ENCODE peak calls at places on chromosomes 12 and 14, in four cellular contexts. P is stomach, D is spleen, H is K562. J is an unnamed sample.

GRCh38 chr12:107441906-107442305 is 243.7 kb upstream of the PWP1 start:
- DNase-seq in P (no peak), D (peak; percentile 6), H (no peak), J (no peak)

GRCh38 chr14:91413547-91414474 is 3.8 kb downstream of the CCDC88C start:
- DNase-seq in P (peak; percentile 90), D (peak; percentile 78), H (no peak), J (no peak)

GRCh38 chr12:102350070-102350469 is 130.3 kb downstream of the IGF1 start:
- DNase-seq in P (no peak), D (no peak), H (no peak), J (no peak)

GRCh38 chr12:67649165-67650126 is 901 bp downstream of the DYRK2 start:
- DNase-seq in H (peak; percentile 27), P (peak; percentile 43), D (peak; percentile 89), J (peak; percentile 74)

GRCh38 chr12:119014368-119014767 is 33.0 kb downstream of the SRRM4 start:
- DNase-seq in P (no peak), H (no peak), D (no peak), J (no peak)

GRCh38 chr12:52630609-52631200 is 12.3 kb upstream of the KRT73 start:
- DNase-seq in D (peak; percentile 15), H (peak; percentile 22), P (no peak), J (no peak)

GRCh38 chr14:83816755-83817154 is 1713.2 kb upstream of the FLRT2 start:
- DNase-seq in D (no peak), H (no peak), P (no peak), J (no peak)

GRCh38 chr12:66851134-66851533 is 172.3 kb upstream of the GRIP1 start:
- DNase-seq in H (no peak), P (no peak), D (no peak), J (no peak)

GRCh38 chr12:80917651-80918050 is 20.1 kb downstream of the LIN7A start:
- DNase-seq in H (no peak), D (no peak), P (no peak), J (no peak)

GRCh38 chr14:48350971-48351370 is 675.6 kb upstream of the MDGA2 start:
- DNase-seq in D (no peak), H (no peak), P (no peak), J (no peak)

GRCh38 chr14:26984318-26985177 is 386.7 kb upstream of the NOVA1 start:
- DNase-seq in H (peak; percentile 61), P (peak; percentile 62), D (no peak), J (peak; percentile 77)

GRCh38 chr12:124601699-124602098 is 34.3 kb upstream of the NCOR2 start:
- DNase-seq in P (no peak), H (no peak), D (no peak), J (no peak)

GRCh38 chr12:57889541-57889989 is 43.0 kb upstream of the CTDSP2 start:
- DNase-seq in H (no peak), D (no peak), P (no peak), J (peak; percentile 91)

GRCh38 chr12:18432211-18432610 is 170.9 kb downstream of the PIK3C2G start:
- DNase-seq in D (no peak), H (no peak), P (no peak), J (no peak)

GRCh38 chr12:132268674-132269073 is 60.7 kb downstream of the GALNT9 start:
- DNase-seq in D (no peak), P (no peak), H (peak; percentile 45), J (no peak)

GRCh38 chr14:35257809-35258208 is 34.4 kb upstream of the PSMA6 start:
- DNase-seq in P (no peak), D (no peak), H (no peak), J (no peak)

GRCh38 chr12:111428728-111429175 is 23.0 kb downstream of the SH2B3 start:
- DNase-seq in P (no peak), D (peak; percentile 93), H (no peak), J (no peak)
- TF ChIP-seq POLR2AphosphoS5 in P (no peak), D (peak; percentile 82), H (no peak), J (no peak)

GRCh38 chr12:223751-224240 is 9.8 kb upstream of the SLC6A12 start:
- DNase-seq in P (no peak), D (no peak), H (no peak), J (no peak)

GRCh38 chr12:226401-226800 is 12.4 kb upstream of the SLC6A12 start:
- DNase-seq in D (no peak), H (peak; percentile 11), P (no peak), J (no peak)

GRCh38 chr12:227286-227915 is 13.4 kb upstream of the SLC6A12 start:
- DNase-seq in H (no peak), P (no peak), D (no peak), J (no peak)

GRCh38 chr12:224330-224729 is 10.4 kb upstream of the SLC6A12 start:
- DNase-seq in P (no peak), D (no peak), H (no peak), J (no peak)

DNA sequence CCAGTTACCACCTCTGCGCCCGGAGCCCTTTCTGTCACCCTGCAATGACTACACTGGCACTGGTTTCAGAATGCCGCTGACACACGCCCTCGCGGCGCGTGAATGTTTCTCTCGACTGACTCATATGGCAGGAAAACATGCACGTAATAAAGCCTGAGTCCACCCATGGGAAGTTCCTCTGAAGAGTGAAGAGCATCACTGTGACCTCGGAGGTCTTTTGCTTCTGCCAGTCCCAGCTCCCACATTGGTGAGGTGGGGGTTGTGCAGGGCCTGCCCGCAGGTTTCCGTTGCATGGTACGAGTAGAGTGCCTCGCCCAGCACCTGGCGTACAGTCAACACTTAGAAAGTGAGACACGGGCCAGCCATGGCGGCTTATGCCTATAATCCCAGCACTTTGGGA is 11.1 kb upstream of the SLC6A12 start:
- DNase-seq in P (peak; percentile 24), D (no peak), H (no peak), J (no peak)
- TF ChIP-seq POLR2AphosphoS5 in P (no peak), D (no peak), H (no peak), J (no peak)

GRCh38 chr14:75010472-75010871 is 7.8 kb downstream of the EIF2B2 start:
- DNase-seq in D (no peak), P (no peak), H (no peak), J (no peak)

GRCh38 chr14:75009176-75009575 is 6.5 kb downstream of the EIF2B2 start:
- DNase-seq in P (no peak), D (no peak), H (no peak), J (no peak)

GRCh38 chr14:75015496-75015895 is 12.8 kb downstream of the EIF2B2 start:
- DNase-seq in D (no peak), H (no peak), P (no peak), J (no peak)

GRCh38 chr14:75013290-75013689 is 10.6 kb downstream of the EIF2B2 start:
- DNase-seq in H (no peak), P (no peak), D (no peak), J (no peak)

GRCh38 chr14:75011356-75012097 is 8.8 kb downstream of the EIF2B2 start:
- DNase-seq in D (no peak), H (no peak), P (no peak), J (no peak)
- TF ChIP-seq POLR2AphosphoS5 in D (no peak), H (no peak), P (no peak), J (no peak)

DNA sequence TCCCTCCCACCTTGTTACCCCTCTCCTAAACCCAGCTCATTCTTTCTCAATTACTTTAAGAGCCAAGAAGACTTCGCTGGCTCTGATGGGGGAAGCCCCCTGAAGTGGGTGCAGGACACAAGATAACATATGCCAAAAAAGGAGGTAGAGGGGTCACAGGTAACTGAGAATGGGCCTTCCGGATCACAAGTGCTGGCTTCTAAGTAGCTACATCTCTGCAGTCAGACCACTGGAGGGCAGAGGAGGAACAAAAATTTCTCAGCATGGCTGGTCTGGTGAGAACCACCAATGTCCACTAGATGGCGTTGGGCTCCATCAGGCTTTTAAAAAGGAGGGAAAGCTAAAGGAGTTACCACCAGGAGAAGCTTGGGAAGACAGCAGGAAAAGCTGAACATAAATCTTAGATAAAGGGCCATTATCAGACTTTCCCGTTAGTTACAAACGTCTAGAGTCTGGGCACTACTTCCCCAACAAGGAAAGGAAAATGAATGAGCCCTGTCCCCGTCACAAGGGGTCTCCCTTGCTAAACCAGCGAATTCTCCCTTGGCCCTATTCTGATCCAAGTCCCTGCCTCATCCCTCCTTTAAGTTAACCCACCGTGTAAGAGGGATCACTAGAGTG is 11.6 kb upstream of the CDH24 start:
- DNase-seq in D (no peak), P (peak; percentile 84), H (peak; percentile 91), J (peak; percentile 90)
- TF ChIP-seq POLR2AphosphoS5 in D (no peak), P (no peak), H (peak; percentile 12), J (peak; percentile 20)

GRCh38 chr12:104220931-104221330 is 5.4 kb downstream of the TXNRD1 start:
- DNase-seq in D (no peak), P (no peak), H (no peak), J (no peak)

GRCh38 chr12:104219908-104220404 is 4.4 kb downstream of the TXNRD1 start:
- DNase-seq in H (peak; percentile 60), P (peak; percentile 55), D (no peak), J (no peak)

GRCh38 chr12:104216461-104217058 is 981 bp downstream of the TXNRD1 start:
- DNase-seq in H (no peak), P (no peak), D (no peak), J (no peak)

GRCh38 chr12:104218935-104219334 is 3.4 kb downstream of the TXNRD1 start:
- DNase-seq in H (no peak), P (no peak), D (no peak), J (no peak)

GRCh38 chr12:104219361-104219892 is 3.8 kb downstream of the TXNRD1 start:
- DNase-seq in P (no peak), D (no peak), H (peak; percentile 41), J (no peak)
- TF ChIP-seq POLR2AphosphoS5 in P (peak; percentile 77), D (no peak), H (no peak), J (peak; percentile 91)

DNA sequence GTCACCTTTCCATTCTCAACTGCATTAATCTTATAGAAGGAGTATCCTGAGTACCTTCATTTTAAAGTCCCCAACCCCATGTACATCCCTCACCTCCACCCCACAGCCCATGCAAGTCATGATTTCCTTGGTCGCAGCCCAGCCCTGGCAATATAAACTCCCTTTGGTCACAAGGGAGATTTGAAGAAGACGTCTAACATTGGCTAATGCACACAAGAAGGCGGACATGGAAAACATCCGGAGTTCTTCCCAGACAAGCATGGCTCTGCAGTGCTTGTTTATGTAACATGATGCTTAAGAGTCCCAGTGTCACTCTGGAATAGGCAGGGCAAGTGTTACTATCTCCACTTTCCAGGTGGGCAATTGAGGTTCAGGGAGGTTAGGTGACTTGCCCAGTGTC is 277.6 kb downstream of the DPF3 start:
- DNase-seq in H (no peak), P (no peak), D (no peak), J (no peak)
- TF ChIP-seq POLR2AphosphoS5 in H (no peak), P (no peak), D (no peak), J (no peak)

DNA sequence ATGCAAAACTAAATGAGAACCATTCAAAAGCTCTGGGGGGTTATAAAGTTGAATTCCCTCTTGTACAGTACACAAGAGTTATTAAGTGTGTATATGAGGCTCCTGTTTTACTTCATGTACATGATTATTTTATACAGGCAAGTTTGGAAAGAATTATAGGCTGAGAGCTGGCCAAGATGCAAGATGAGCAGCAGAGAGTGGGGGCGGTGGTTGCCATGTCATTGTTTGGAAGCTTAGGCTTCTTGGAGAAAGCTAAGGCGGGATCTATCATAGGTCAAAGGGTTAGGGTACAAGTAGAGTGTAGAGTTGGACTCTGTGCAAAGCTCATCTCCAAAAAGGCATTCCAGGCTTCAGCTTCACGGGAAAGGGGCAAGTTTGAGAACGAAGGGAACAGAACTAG is 297.1 kb upstream of the TBX3 start:
- DNase-seq in H (no peak), P (no peak), D (no peak), J (no peak)
- TF ChIP-seq POLR2AphosphoS5 in H (no peak), P (no peak), D (no peak), J (no peak)

J was measured in sigmoid colon.